ENCODE peak calls at places on chromosome 18, in four cellular contexts. H is breast epithelium, T is IMR-90, B is sigmoid colon. P is an unnamed sample.

GRCh38 chr18:74234326-74235171 is 57.2 kb downstream of the CYB5A start:
- DNase-seq in H (no peak), T (peak), B (peak), P (peak)

GRCh38 chr18:31487251-31488015 is 10.5 kb upstream of the DSG2 start:
- DNase-seq in H (no peak), T (peak), B (no peak), P (no peak)

GRCh38 chr18:38456253-38456652 is 890.7 kb upstream of the CELF4 start:
- DNase-seq in H (no peak), T (no peak), B (no peak), P (no peak)

GRCh38 chr18:32674491-32674890 is 98.3 kb downstream of the KLHL14 start:
- DNase-seq in H (no peak), T (no peak), B (no peak), P (no peak)

GRCh38 chr18:45687617-45688016 is 36.4 kb upstream of the SLC14A1 start:
- DNase-seq in H (no peak), T (no peak), B (no peak), P (no peak)

GRCh38 chr18:33761363-33761762 is 183.3 kb downstream of the ASXL3 start:
- DNase-seq in H (no peak), T (peak), B (no peak), P (no peak)

GRCh38 chr18:49527631-49528327 is 34.1 kb upstream of the LIPG start:
- DNase-seq in H (no peak), T (no peak), B (no peak), P (no peak)

GRCh38 chr18:23872701-23873550 is 141.6 kb upstream of the TTC39C start:
- DNase-seq in H (peak), T (no peak), B (no peak), P (no peak)

GRCh38 chr18:55506074-55506473 is 81.9 kb downstream of the TCF4 start:
- DNase-seq in H (no peak), T (no peak), B (no peak), P (no peak)

GRCh38 chr18:46293699-46294300 is 189.6 kb downstream of the HAUS1 start:
- DNase-seq in H (no peak), T (peak), B (no peak), P (peak)

GRCh38 chr18:24271381-24272331 is 126.0 kb downstream of the OSBPL1A start:
- DNase-seq in H (peak), T (peak), B (peak), P (peak)

GRCh38 chr18:40868110-40868858 is 1086.8 kb upstream of the PIK3C3 start:
- DNase-seq in H (no peak), T (peak), B (no peak), P (no peak)

GRCh38 chr18:73511751-73512525 is 635.7 kb downstream of the FBXO15 start:
- DNase-seq in H (no peak), T (peak), B (no peak), P (no peak)

GRCh38 chr18:13374468-13375301 is 156.1 kb downstream of the LDLRAD4 start:
- DNase-seq in H (no peak), T (no peak), B (peak), P (no peak)

GRCh38 chr18:38951633-38952032 is 1386.0 kb upstream of the CELF4 start:
- DNase-seq in H (no peak), T (no peak), B (no peak), P (no peak)

GRCh38 chr18:42883177-42883576 is 232.3 kb downstream of the RIT2 start:
- DNase-seq in H (no peak), T (no peak), B (no peak), P (no peak)

GRCh38 chr18:21693322-21693721 is 11.3 kb downstream of the ABHD3 start:
- DNase-seq in H (no peak), T (no peak), B (no peak), P (no peak)

GRCh38 chr18:8610442-8610801 is 1.2 kb downstream of the RAB12 start:
- DNase-seq in H (no peak), T (peak), B (no peak), P (no peak)

GRCh38 chr18:9803698-9804516 is 81.9 kb upstream of the TXNDC2 start:
- DNase-seq in H (peak), T (no peak), B (peak), P (no peak)
- TF ChIP-seq CTCF in H (no peak), T (no peak), B (no peak), P (no peak)

GRCh38 chr18:2998644-2999043 is 14.3 kb downstream of the LPIN2 start:
- DNase-seq in H (no peak), T (no peak), B (no peak), P (no peak)
- H3K27ac ChIP-seq in H (peak), T (no peak), B (peak), P (no peak)

GRCh38 chr18:34928754-34929335 is 112.4 kb upstream of the MAPRE2 start:
- DNase-seq in H (no peak), T (no peak), B (no peak), P (no peak)
- TF ChIP-seq CTCF in H (no peak), T (no peak), B (no peak), P (no peak)

GRCh38 chr18:36360256-36360909 is 62.9 kb downstream of the FHOD3 start:
- DNase-seq in H (no peak), T (no peak), B (no peak), P (no peak)
- H3K27ac ChIP-seq in H (no peak), T (no peak), B (no peak), P (no peak)

DNA sequence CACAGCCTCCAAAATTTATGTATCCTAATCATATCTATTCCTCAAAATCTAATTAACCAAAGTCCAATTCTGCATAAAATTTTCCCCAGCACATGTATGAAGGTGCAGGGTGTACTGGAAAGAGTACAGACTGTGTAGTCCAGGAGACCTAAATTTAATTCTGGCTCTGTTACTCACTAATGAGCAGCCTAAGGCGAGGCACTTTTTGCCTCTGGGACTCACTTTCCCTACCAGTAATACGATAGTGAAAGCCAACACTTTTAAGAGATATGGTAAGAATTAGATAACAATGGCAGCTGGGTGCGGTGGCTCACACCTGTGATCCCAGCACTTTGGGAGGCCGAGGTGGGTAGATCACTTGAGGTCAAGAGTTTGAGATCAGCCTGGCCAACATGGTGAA is 177.7 kb downstream of the PIEZO2 start:
- DNase-seq in H (no peak), T (no peak), B (no peak), P (no peak)
- TF ChIP-seq CTCF in H (no peak), T (no peak), B (no peak), P (no peak)

DNA sequence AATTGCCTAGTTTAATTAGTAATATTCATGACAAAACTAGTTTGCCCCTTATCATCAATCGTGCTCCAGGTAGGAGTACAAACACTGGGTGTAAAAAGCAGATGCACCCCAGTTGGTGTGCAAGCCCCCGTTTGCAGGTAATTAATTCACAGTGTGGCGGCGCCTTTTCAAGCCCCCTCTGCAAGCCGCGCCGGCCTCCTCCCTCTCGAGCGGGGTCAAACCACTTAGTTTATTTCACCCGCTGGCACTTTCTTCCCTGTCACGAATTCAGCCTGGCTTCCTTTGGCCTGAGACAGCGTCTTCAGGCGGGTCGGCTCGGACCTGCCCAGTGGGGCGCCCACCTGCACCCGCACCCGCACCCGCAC is 64.7 kb upstream of the MAPRE2 start:
- DNase-seq in H (no peak), T (no peak), B (no peak), P (no peak)
- H3K27ac ChIP-seq in H (no peak), T (no peak), B (peak), P (no peak)

P was measured in lung.